ENCODE peak calls at places on chromosomes 2 and 18, in eight cellular contexts. One of them, this sample, is unnamed.

GRCh38 chr2:120503793-120504571 is 158.0 kb downstream of the INHBB start:
- DNase-seq in uterus: no peak
- DNase-seq in HCT116: no peak
- DNase-seq in testis: no peak
- DNase-seq in body of pancreas: no peak
- DNase-seq in A549: no peak
- DNase-seq in thyroid gland: no peak
- DNase-seq in esophagus squamous epithelium: no peak
- DNase-seq in this sample: peak

GRCh38 chr2:221851531-221852045 is 279.5 kb upstream of the EPHA4 start:
- DNase-seq in esophagus squamous epithelium: no peak
- DNase-seq in A549: no peak
- DNase-seq in testis: no peak
- DNase-seq in body of pancreas: no peak
- DNase-seq in HCT116: no peak
- DNase-seq in uterus: no peak
- DNase-seq in thyroid gland: no peak
- DNase-seq in this sample: no peak

GRCh38 chr2:148557844-148558436 is 86.6 kb upstream of the EPC2 start:
- DNase-seq in esophagus squamous epithelium: no peak
- DNase-seq in thyroid gland: no peak
- DNase-seq in body of pancreas: no peak
- DNase-seq in testis: no peak
- DNase-seq in A549: no peak
- DNase-seq in HCT116: no peak
- DNase-seq in uterus: no peak
- DNase-seq in this sample: no peak

GRCh38 chr2:111042772-111043771 is 77.6 kb upstream of the BCL2L11 start:
- DNase-seq in HCT116: no peak
- DNase-seq in testis: no peak
- DNase-seq in A549: no peak
- DNase-seq in esophagus squamous epithelium: no peak
- DNase-seq in uterus: no peak
- DNase-seq in body of pancreas: no peak
- DNase-seq in thyroid gland: no peak
- DNase-seq in this sample: no peak

GRCh38 chr2:200378652-200379290 is 72.3 kb downstream of the SPATS2L start:
- DNase-seq in esophagus squamous epithelium: no peak
- DNase-seq in body of pancreas: no peak
- DNase-seq in uterus: no peak
- DNase-seq in HCT116: no peak
- DNase-seq in testis: peak
- DNase-seq in A549: no peak
- DNase-seq in thyroid gland: no peak
- DNase-seq in this sample: no peak

GRCh38 chr18:55585586-55586521 is 2.1 kb downstream of the TCF4 start:
- DNase-seq in thyroid gland: no peak
- DNase-seq in esophagus squamous epithelium: no peak
- DNase-seq in uterus: peak
- DNase-seq in testis: peak
- DNase-seq in body of pancreas: no peak
- DNase-seq in HCT116: no peak
- DNase-seq in A549: no peak
- DNase-seq in this sample: no peak

GRCh38 chr2:39304729-39305128 is 61.0 kb upstream of the CDKL4 start:
- DNase-seq in HCT116: no peak
- DNase-seq in esophagus squamous epithelium: no peak
- DNase-seq in thyroid gland: no peak
- DNase-seq in uterus: no peak
- DNase-seq in testis: no peak
- DNase-seq in A549: no peak
- DNase-seq in body of pancreas: no peak
- DNase-seq in this sample: no peak

GRCh38 chr18:47603158-47603557 is 327.3 kb downstream of the SMAD2 start:
- DNase-seq in body of pancreas: no peak
- DNase-seq in testis: no peak
- DNase-seq in uterus: no peak
- DNase-seq in thyroid gland: no peak
- DNase-seq in HCT116: no peak
- DNase-seq in A549: no peak
- DNase-seq in esophagus squamous epithelium: no peak
- DNase-seq in this sample: no peak

GRCh38 chr2:209986405-209986804 is 16.0 kb upstream of the RPE start:
- DNase-seq in uterus: no peak
- DNase-seq in HCT116: no peak
- DNase-seq in A549: no peak
- DNase-seq in testis: no peak
- DNase-seq in body of pancreas: no peak
- DNase-seq in thyroid gland: no peak
- DNase-seq in esophagus squamous epithelium: no peak
- DNase-seq in this sample: no peak

GRCh38 chr2:83282067-83282795 is 1176.8 kb downstream of the SUCLG1 start:
- DNase-seq in body of pancreas: no peak
- DNase-seq in uterus: no peak
- DNase-seq in esophagus squamous epithelium: no peak
- DNase-seq in thyroid gland: no peak
- DNase-seq in HCT116: no peak
- DNase-seq in A549: no peak
- DNase-seq in testis: no peak
- DNase-seq in this sample: no peak

GRCh38 chr2:68971591-68972231 is 2.7 kb upstream of the GKN1 start:
- DNase-seq in A549: peak
- DNase-seq in body of pancreas: no peak
- DNase-seq in HCT116: no peak
- DNase-seq in thyroid gland: no peak
- DNase-seq in uterus: no peak
- DNase-seq in esophagus squamous epithelium: no peak
- DNase-seq in testis: no peak
- DNase-seq in this sample: no peak

GRCh38 chr2:189298038-189298437 is 118.5 kb upstream of the COL5A2 start:
- DNase-seq in thyroid gland: no peak
- DNase-seq in uterus: no peak
- DNase-seq in HCT116: no peak
- DNase-seq in body of pancreas: no peak
- DNase-seq in testis: no peak
- DNase-seq in esophagus squamous epithelium: no peak
- DNase-seq in A549: no peak
- DNase-seq in this sample: no peak

GRCh38 chr2:238083919-238084318 is 16.2 kb upstream of the ESPNL start:
- DNase-seq in HCT116: no peak
- DNase-seq in A549: no peak
- DNase-seq in uterus: no peak
- DNase-seq in body of pancreas: no peak
- DNase-seq in esophagus squamous epithelium: no peak
- DNase-seq in thyroid gland: no peak
- DNase-seq in testis: no peak
- DNase-seq in this sample: no peak

GRCh38 chr2:133676392-133677130 is 108.3 kb upstream of the NCKAP5 start:
- DNase-seq in thyroid gland: no peak
- DNase-seq in body of pancreas: no peak
- DNase-seq in testis: no peak
- DNase-seq in A549: no peak
- DNase-seq in HCT116: no peak
- DNase-seq in uterus: no peak
- DNase-seq in esophagus squamous epithelium: no peak
- DNase-seq in this sample: no peak

GRCh38 chr2:133674433-133675331 is 106.4 kb upstream of the NCKAP5 start:
- DNase-seq in testis: peak
- DNase-seq in uterus: peak
- DNase-seq in A549: no peak
- DNase-seq in thyroid gland: peak
- DNase-seq in esophagus squamous epithelium: no peak
- DNase-seq in HCT116: no peak
- DNase-seq in body of pancreas: peak
- DNase-seq in this sample: no peak

GRCh38 chr2:133680399-133681044 is 112.3 kb upstream of the NCKAP5 start:
- DNase-seq in testis: no peak
- DNase-seq in body of pancreas: no peak
- DNase-seq in esophagus squamous epithelium: no peak
- DNase-seq in HCT116: no peak
- DNase-seq in uterus: no peak
- DNase-seq in A549: no peak
- DNase-seq in thyroid gland: no peak
- DNase-seq in this sample: no peak
- TF ChIP-seq CTCF in testis: no peak
- TF ChIP-seq CTCF in body of pancreas: no peak
- TF ChIP-seq CTCF in esophagus squamous epithelium: no peak
- TF ChIP-seq CTCF in HCT116: no peak
- TF ChIP-seq CTCF in uterus: no peak
- TF ChIP-seq CTCF in A549: no peak
- TF ChIP-seq CTCF in thyroid gland: no peak
- TF ChIP-seq CTCF in this sample: no peak

GRCh38 chr2:74178211-74179062 is at the start of gene MOB1A:
- DNase-seq in A549: peak
- DNase-seq in uterus: peak
- DNase-seq in esophagus squamous epithelium: peak
- DNase-seq in thyroid gland: peak
- DNase-seq in testis: peak
- DNase-seq in HCT116: peak
- DNase-seq in body of pancreas: peak
- DNase-seq in this sample: peak
- TF ChIP-seq POLR2A in A549: peak
- TF ChIP-seq POLR2A in uterus: peak
- TF ChIP-seq POLR2A in esophagus squamous epithelium: peak
- TF ChIP-seq POLR2A in thyroid gland: peak
- TF ChIP-seq POLR2A in testis: peak
- TF ChIP-seq POLR2A in HCT116: peak
- TF ChIP-seq POLR2A in body of pancreas: peak
- TF ChIP-seq POLR2A in this sample: peak

DNA sequence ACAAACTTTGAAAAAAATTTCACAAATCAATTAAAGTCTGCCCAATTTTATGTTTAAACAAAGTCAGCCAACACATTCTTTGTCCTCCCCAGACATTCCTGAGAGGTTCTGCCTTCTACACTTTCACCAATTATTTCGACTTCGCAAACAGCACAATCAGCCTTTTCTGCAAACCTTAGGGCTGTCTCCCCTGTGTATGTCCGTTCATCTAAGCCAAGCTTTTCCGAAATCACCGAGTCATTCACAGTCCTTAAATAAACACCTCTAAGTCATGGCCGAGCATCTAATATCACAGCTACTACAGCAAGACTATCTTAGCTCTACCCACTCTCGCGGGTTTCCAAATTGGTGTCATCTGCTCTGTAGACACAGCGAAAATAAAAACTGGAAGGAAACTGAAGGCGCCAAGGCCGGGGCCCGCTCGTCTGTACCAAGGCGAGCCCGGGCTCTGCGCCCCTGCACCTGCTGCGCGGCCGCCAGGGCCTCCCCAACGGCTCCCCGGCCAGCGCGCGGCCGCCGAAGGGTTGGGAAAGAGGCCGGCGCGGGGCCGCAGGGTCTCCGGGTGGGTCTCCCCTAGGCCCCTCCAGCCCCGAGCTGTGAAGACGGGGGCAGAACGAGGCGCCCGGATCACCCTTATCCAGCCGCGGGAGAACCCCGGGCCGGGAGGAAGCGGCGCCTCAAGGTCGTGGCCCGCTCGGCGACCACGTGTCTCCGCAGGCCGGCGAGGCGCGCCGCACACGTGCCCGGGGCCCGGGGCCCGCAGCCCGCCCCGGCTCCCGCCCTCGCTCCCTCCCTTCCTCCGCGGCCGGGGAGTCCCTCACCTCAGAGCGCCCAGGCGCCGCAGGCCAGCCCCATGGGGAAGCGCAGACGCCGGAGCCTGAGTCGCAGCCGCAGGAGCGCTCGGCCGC is 573 bp downstream of the ODC1 start:
- DNase-seq in A549: peak
- DNase-seq in body of pancreas: peak
- DNase-seq in esophagus squamous epithelium: no peak
- DNase-seq in uterus: no peak
- DNase-seq in thyroid gland: no peak
- DNase-seq in testis: peak
- DNase-seq in HCT116: no peak
- DNase-seq in this sample: no peak
- H3K27ac ChIP-seq in A549: peak
- H3K27ac ChIP-seq in body of pancreas: peak
- H3K27ac ChIP-seq in esophagus squamous epithelium: peak
- H3K27ac ChIP-seq in uterus: peak
- H3K27ac ChIP-seq in thyroid gland: peak
- H3K27ac ChIP-seq in testis: peak
- H3K27ac ChIP-seq in HCT116: peak
- H3K27ac ChIP-seq in this sample: peak

GRCh38 chr2:7028846-7029245 is 111.6 kb downstream of the RNF144A start:
- DNase-seq in testis: no peak
- DNase-seq in body of pancreas: no peak
- DNase-seq in HCT116: no peak
- DNase-seq in thyroid gland: no peak
- DNase-seq in esophagus squamous epithelium: no peak
- DNase-seq in uterus: no peak
- DNase-seq in A549: no peak
- DNase-seq in this sample: no peak

GRCh38 chr2:7027436-7027835 is 110.2 kb downstream of the RNF144A start:
- DNase-seq in testis: no peak
- DNase-seq in thyroid gland: no peak
- DNase-seq in uterus: no peak
- DNase-seq in esophagus squamous epithelium: no peak
- DNase-seq in HCT116: no peak
- DNase-seq in A549: no peak
- DNase-seq in body of pancreas: no peak
- DNase-seq in this sample: no peak

GRCh38 chr2:7030810-7031209 is 113.6 kb downstream of the RNF144A start:
- DNase-seq in esophagus squamous epithelium: no peak
- DNase-seq in A549: no peak
- DNase-seq in thyroid gland: no peak
- DNase-seq in body of pancreas: no peak
- DNase-seq in testis: no peak
- DNase-seq in HCT116: no peak
- DNase-seq in uterus: no peak
- DNase-seq in this sample: no peak

GRCh38 chr2:7027961-7028655 is 110.9 kb downstream of the RNF144A start:
- DNase-seq in thyroid gland: peak
- DNase-seq in uterus: no peak
- DNase-seq in A549: no peak
- DNase-seq in body of pancreas: no peak
- DNase-seq in esophagus squamous epithelium: no peak
- DNase-seq in testis: no peak
- DNase-seq in HCT116: no peak
- DNase-seq in this sample: peak

DNA sequence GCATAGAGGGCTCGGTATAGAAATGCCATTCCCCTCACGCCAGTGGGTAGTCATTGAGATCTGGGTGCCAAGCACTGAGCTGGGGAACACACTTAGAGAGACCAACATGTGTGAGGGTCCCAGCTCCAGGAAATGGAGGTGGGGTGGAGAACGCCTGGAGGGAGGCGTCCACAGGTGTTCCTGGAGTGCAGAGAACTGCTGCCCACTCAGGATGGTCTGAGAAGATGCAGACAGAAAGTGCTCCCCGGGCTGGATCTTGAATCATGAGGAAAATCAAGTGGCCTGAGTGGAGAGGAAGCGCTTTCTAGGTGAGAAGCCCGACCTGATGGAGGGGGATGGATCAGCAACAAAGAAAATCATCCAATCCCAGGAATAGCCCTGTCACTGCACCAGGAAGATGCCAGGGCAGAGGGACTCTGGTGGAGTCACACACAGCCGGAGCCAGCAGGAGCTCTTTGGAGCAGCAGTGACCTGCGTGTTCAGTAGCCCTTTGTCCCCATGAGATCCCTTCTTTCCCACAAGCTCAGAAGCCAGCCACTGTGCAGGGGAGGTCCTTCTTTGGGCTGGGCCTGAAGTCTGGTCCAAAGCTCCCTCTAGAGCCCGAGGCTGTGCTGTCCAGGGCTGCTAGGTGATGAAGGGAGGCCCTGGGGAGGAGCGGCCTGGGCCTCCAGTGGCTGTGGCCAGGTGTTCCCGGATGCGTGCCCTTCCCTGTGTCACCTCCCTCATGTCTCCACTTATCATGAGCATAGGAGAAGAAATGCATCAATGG is 112.3 kb downstream of the RNF144A start:
- DNase-seq in thyroid gland: no peak
- DNase-seq in HCT116: no peak
- DNase-seq in esophagus squamous epithelium: no peak
- DNase-seq in uterus: no peak
- DNase-seq in A549: no peak
- DNase-seq in body of pancreas: no peak
- DNase-seq in testis: no peak
- DNase-seq in this sample: peak
- TF ChIP-seq CTCF in thyroid gland: no peak
- TF ChIP-seq CTCF in HCT116: no peak
- TF ChIP-seq CTCF in esophagus squamous epithelium: no peak
- TF ChIP-seq CTCF in uterus: no peak
- TF ChIP-seq CTCF in A549: no peak
- TF ChIP-seq CTCF in body of pancreas: no peak
- TF ChIP-seq CTCF in testis: no peak
- TF ChIP-seq CTCF in this sample: peak